ENCODE peak calls at places on chromosomes 6 and 20, in nine cellular contexts. O, N, J, M, L, Y, E, H and K are unnamed samples.

GRCh38 chr6:167115054-167115453 is 7.8 kb upstream of the CCR6 start:
- DNase-seq in M (no peak), N (no peak), E (no peak), H (no peak), Y (no peak), J (no peak), O (no peak), L (no peak), K (no peak)

GRCh38 chr6:24313477-24314141 is 44.2 kb downstream of the DCDC2 start:
- DNase-seq in E (peak; percentile 60), L (no peak), J (no peak), Y (no peak), O (no peak), N (no peak), H (no peak), M (no peak), K (no peak)

GRCh38 chr6:13277231-13277630 is 51.1 kb downstream of the TBC1D7 start:
- DNase-seq in J (no peak), H (no peak), N (no peak), Y (no peak), E (no peak), M (no peak), O (no peak), L (no peak), K (no peak)

GRCh38 chr6:4664117-4664626 is 112.0 kb upstream of the CDYL start:
- DNase-seq in E (peak; percentile 92), J (no peak), O (no peak), N (peak; percentile 19), H (no peak), M (no peak), L (no peak), Y (no peak), K (no peak)

GRCh38 chr6:133983099-133983939 is 30.3 kb downstream of the TBPL1 start:
- DNase-seq in N (no peak), J (peak; percentile 46), Y (peak; percentile 71), M (no peak), H (no peak), E (peak; percentile 53), L (no peak), O (no peak), K (no peak)

GRCh38 chr6:122872311-122872710 is 83.3 kb downstream of the SMPDL3A start:
- DNase-seq in E (no peak), H (no peak), N (no peak), M (no peak), O (no peak), Y (no peak), J (no peak), L (no peak), K (no peak)

GRCh38 chr20:1255675-1256074 is 10.4 kb upstream of the SNPH start:
- DNase-seq in H (no peak), O (no peak), Y (no peak), M (no peak), J (no peak), N (no peak), L (no peak), E (no peak), K (no peak)

GRCh38 chr6:110468696-110469095 is 7.7 kb downstream of the SLC22A16 start:
- DNase-seq in M (no peak), Y (no peak), J (no peak), N (no peak), O (no peak), L (no peak), E (no peak), H (no peak), K (no peak)